ENCODE peak calls at places on chromosomes 1 and 21, in six cellular contexts. A is K562, K is HepG2, P is GM12892, J is H1, I is GM12878. B is an unnamed sample.

GRCh38 chr1:179888071-179888470 is 6.0 kb downstream of the TOR1AIP1 start:
- DNase-seq in A (no peak), K (no peak), P (no peak), J (no peak), I (no peak), B (no peak)

GRCh38 chr1:44113095-44113609 is 5.5 kb upstream of the KLF17 start:
- DNase-seq in A (no peak), K (no peak), P (no peak), J (no peak), I (no peak), B (no peak)

GRCh38 chr1:197463142-197463541 is 195.1 kb downstream of the CRB1 start:
- DNase-seq in A (no peak), K (no peak), P (no peak), J (no peak), I (no peak), B (no peak)

GRCh38 chr1:201542166-201543045 is 3.5 kb downstream of the NAV1 start:
- DNase-seq in A (peak), K (no peak), P (no peak), J (no peak), I (no peak), B (no peak)

GRCh38 chr1:41428736-41429640 is 55.5 kb downstream of the EDN2 start:
- DNase-seq in A (no peak), K (no peak), P (no peak), J (no peak), I (no peak), B (no peak)

GRCh38 chr1:97314685-97315084 is 593.1 kb downstream of the PTBP2 start:
- DNase-seq in A (no peak), K (no peak), P (no peak), J (no peak), I (no peak), B (no peak)

GRCh38 chr1:53117836-53118235 is 24.6 kb downstream of the SLC1A7 start:
- DNase-seq in A (no peak), K (no peak), P (no peak), J (no peak), I (no peak), B (no peak)

GRCh38 chr1:47688161-47688560 is 250.3 kb downstream of the FOXD2 start:
- DNase-seq in A (no peak), K (no peak), P (no peak), J (peak), I (no peak), B (no peak)

GRCh38 chr1:183178490-183178889 is 7.6 kb upstream of the LAMC2 start:
- DNase-seq in A (no peak), K (no peak), P (no peak), J (no peak), I (no peak), B (no peak)

GRCh38 chr21:44414291-44415072 is 40.8 kb upstream of the LRRC3 start:
- DNase-seq in A (no peak), K (no peak), P (no peak), J (no peak), I (no peak), B (no peak)

GRCh38 chr1:218299416-218299815 is 14.3 kb downstream of the RRP15 start:
- DNase-seq in A (peak), K (peak), P (no peak), J (no peak), I (no peak), B (no peak)

GRCh38 chr1:113178106-113178505 is 105.1 kb downstream of the LRIG2 start:
- DNase-seq in A (no peak), K (no peak), P (no peak), J (no peak), I (no peak), B (no peak)

GRCh38 chr1:209879539-209879938 is 51.8 kb downstream of the UTP25 start:
- DNase-seq in A (no peak), K (peak), P (no peak), J (no peak), I (no peak), B (no peak)

GRCh38 chr1:10616696-10617095 is 141.9 kb downstream of the PEX14 start:
- DNase-seq in A (no peak), K (no peak), P (no peak), J (no peak), I (no peak), B (no peak)

GRCh38 chr1:83882906-83883305 is 116.0 kb downstream of the TTLL7 start:
- DNase-seq in A (peak), K (no peak), P (no peak), J (no peak), I (no peak), B (no peak)

GRCh38 chr1:184801503-184801902 is 46.8 kb upstream of the EDEM3 start:
- DNase-seq in A (no peak), K (no peak), P (no peak), J (no peak), I (no peak), B (no peak)

GRCh38 chr21:42644223-42645208 is 8.9 kb upstream of the PDE9A start:
- DNase-seq in A (no peak), K (no peak), P (no peak), J (no peak), I (no peak), B (no peak)

GRCh38 chr1:14738235-14738634 is 139.8 kb downstream of the KAZN start:
- DNase-seq in A (no peak), K (no peak), P (no peak), J (no peak), I (no peak), B (no peak)

GRCh38 chr1:8174807-8175206 is 143.1 kb upstream of the SLC45A1 start:
- DNase-seq in A (no peak), K (no peak), P (no peak), J (no peak), I (no peak), B (no peak)

DNA sequence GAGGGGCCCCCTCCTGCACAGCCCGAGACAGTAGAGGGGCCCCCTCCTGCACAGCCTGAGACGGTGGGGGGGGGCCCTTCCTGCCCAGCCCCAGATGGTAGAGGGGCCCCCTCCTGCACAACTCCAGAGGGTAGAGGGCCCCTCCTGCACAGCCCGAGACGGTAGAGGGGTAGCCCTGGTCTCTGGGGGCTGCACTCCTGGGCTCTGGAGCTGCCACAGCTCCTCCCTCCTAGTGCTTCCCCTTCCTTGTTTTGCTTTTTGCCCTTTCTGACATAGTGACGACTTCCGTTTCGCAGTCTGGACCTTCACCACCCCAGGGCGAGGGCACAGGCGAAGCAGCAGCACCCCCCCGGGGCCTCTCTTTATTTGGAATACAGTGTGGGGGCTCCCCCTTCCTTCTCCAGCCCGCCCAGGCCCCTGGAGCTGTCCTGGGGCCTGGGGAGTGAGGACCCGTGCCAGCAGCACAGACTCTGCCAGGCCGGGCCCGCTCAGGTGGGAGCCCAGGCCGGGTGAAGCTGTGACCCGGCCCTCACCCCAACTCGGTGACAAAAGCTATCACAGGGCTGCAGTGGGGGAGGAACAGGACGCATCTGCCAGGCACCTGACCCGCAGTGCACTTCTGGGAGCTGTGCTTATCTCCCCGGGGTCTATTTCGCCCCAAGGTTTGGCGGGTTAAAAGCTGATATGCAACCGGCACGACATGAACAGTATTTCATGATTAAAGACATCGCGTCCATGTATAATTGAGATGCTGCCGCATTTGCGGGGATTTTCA is 1.1 kb upstream of the PRXL2B start:
- DNase-seq in A (peak), K (peak), P (peak), J (peak), I (no peak), B (peak)
- TF ChIP-seq POLR2A in A (peak), K (no peak), P (peak), J (no peak), I (peak), B (peak)

GRCh38 chr1:198935371-198935921 is 296.6 kb downstream of the PTPRC start:
- DNase-seq in A (no peak), K (peak), P (no peak), J (no peak), I (peak), B (no peak)

GRCh38 chr1:198939946-198940345 is 301.1 kb downstream of the PTPRC start:
- DNase-seq in A (no peak), K (no peak), P (no peak), J (no peak), I (no peak), B (no peak)

GRCh38 chr1:198936371-198937083 is 297.7 kb downstream of the PTPRC start:
- DNase-seq in A (no peak), K (no peak), P (no peak), J (no peak), I (no peak), B (no peak)

GRCh38 chr1:198939286-198939685 is 300.4 kb downstream of the PTPRC start:
- DNase-seq in A (no peak), K (no peak), P (no peak), J (no peak), I (no peak), B (no peak)

GRCh38 chr1:198937231-198938031 is 298.6 kb downstream of the PTPRC start:
- DNase-seq in A (no peak), K (peak), P (peak), J (no peak), I (peak), B (peak)
- TF ChIP-seq POLR2AphosphoS5 in A (no peak), K (no peak), P (peak), J (no peak), I (peak), B (peak)

DNA sequence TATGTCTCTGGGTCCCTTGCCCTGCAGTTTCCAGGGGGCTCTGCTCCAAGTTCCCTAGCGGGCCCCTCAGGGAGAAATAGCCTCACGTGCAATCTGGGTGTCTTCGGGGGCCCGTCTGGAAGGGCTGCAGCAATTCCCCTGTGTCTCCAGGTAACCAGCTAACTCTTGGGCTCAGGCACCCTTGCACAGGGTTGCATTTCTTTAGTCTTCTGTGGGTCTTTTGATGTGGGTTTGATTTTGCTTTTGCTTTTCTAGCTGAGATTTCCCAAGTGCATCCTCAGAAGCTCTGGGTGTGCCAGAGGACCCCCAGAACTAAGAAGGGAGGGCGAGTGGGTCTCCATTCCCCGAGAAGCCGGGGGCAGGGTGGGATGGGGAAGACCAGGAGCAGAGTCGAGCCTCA is 75.7 kb downstream of the SPSB1 start:
- DNase-seq in A (no peak), K (no peak), P (no peak), J (no peak), I (no peak), B (no peak)
- TF ChIP-seq TAF1 in A (no peak), K (no peak), P (no peak), J (no peak), I (no peak), B (no peak)

GRCh38 chr1:151612506-151613274 is 840 bp downstream of the SNX27 start:
- DNase-seq in A (no peak), K (no peak), P (peak), J (no peak), I (no peak), B (peak)

GRCh38 chr1:151610142-151610541 is 1.7 kb upstream of the SNX27 start:
- DNase-seq in A (no peak), K (no peak), P (no peak), J (no peak), I (no peak), B (no peak)

GRCh38 chr1:151611288-151611790 is 511 bp upstream of the SNX27 start:
- DNase-seq in A (no peak), K (peak), P (no peak), J (no peak), I (no peak), B (no peak)

GRCh38 chr1:151613275-151613867 is 1.5 kb downstream of the SNX27 start:
- DNase-seq in A (no peak), K (no peak), P (no peak), J (peak), I (no peak), B (no peak)

DNA sequence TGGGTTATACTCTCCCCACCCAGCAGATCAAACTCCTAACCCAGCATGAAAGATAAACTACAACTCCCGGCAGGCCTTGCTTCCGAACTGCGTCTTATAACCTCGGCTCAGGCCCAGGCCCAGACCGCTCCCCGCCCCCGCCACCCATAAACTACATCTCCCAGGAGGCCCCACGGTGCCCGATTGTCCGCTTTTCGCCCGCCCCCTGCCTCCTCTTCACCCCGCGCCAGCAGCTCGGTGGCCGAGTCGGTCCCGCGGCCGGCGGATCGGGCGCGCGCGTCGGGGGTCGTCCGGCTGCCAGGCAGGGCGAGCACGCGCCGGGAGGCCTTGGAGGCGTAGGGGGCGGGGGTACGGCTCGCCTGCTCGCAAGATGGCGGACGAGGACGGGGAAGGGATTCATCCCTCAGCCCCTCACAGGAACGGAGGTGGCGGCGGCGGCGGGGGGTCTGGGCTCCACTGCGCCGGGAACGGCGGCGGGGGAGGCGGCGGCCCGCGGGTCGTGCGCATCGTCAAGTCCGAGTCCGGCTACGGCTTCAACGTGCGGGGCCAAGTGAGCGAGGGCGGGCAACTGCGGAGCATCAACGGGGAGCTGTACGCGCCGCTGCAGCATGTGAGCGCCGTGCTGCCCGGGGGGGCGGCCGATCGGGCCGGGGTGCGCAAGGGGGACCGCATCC is at the start of gene SNX27:
- DNase-seq in A (peak), K (peak), P (peak), J (peak), I (peak), B (peak)
- TF ChIP-seq POLR2A in A (peak), K (peak), P (peak), J (no peak), I (peak), B (no peak)

GRCh38 chr1:46150085-46150484 is 17.7 kb upstream of the PIK3R3 start:
- DNase-seq in A (no peak), K (no peak), P (no peak), J (no peak), I (no peak), B (no peak)
- TF ChIP-seq POLR2AphosphoS5 in A (no peak), K (no peak), P (no peak), J (no peak), I (no peak), B (no peak)

GRCh38 chr1:35476099-35476674 is 81.0 kb downstream of the KIAA0319L start:
- DNase-seq in A (no peak), K (no peak), P (no peak), J (no peak), I (no peak), B (no peak)
- TF ChIP-seq TAF1 in A (no peak), K (no peak), P (no peak), J (no peak), I (no peak), B (no peak)

GRCh38 chr1:23529146-23530088 is 1.6 kb downstream of the E2F2 start:
- DNase-seq in A (peak), K (no peak), P (no peak), J (no peak), I (no peak), B (no peak)
- TF ChIP-seq POLR2A in A (no peak), K (no peak), P (no peak), J (no peak), I (no peak), B (no peak)

DNA sequence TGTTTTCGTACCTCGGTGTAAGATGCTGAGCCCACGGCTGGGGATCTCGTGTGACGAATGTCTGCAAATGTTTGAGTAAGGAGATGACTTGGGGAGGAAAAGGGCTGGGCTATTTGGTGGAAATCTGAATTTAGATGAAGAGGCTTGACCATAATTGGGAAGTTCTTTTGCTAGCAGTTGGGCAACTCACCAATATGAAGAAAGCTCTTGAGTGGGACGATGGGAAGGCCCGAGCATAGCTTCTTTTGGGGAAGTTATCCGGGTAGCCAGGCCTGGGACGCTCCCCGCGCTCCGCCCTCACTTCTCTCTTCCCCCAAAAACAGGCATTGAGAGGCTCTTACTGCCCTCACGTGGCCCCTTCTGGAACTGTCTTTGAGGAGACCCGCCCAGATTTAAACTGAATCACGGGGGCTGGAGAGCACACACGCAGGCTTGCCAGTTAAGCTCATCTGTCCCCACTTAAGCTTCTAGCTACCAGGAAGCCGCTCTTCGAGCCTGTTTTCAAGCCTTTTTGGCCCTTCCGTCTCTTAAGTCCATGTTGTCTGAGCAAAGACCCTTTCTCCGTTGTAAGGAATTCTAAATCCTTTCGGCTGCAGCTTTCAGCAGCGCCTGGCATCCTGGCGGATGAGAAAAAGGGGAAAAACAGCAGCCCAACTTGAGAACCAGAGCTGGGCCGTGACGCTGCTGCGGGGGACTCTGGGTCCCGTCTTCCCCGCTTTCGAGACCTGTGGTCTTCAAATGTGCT is 93.1 kb downstream of the NID1 start:
- DNase-seq in A (peak), K (peak), P (peak), J (peak), I (peak), B (peak)
- TF ChIP-seq POLR2AphosphoS5 in A (no peak), K (peak), P (peak), J (peak), I (peak), B (peak)

GRCh38 chr1:208187499-208188041 is 56.6 kb downstream of the PLXNA2 start:
- DNase-seq in A (no peak), K (no peak), P (peak), J (no peak), I (peak), B (peak)

GRCh38 chr1:208189716-208190115 is 54.5 kb downstream of the PLXNA2 start:
- DNase-seq in A (no peak), K (no peak), P (no peak), J (no peak), I (no peak), B (no peak)

GRCh38 chr1:208188607-208189006 is 55.6 kb downstream of the PLXNA2 start:
- DNase-seq in A (no peak), K (no peak), P (no peak), J (no peak), I (no peak), B (no peak)

GRCh38 chr1:208190784-208191183 is 53.4 kb downstream of the PLXNA2 start:
- DNase-seq in A (no peak), K (no peak), P (no peak), J (no peak), I (no peak), B (no peak)

GRCh38 chr1:208189183-208189582 is 55.0 kb downstream of the PLXNA2 start:
- DNase-seq in A (peak), K (no peak), P (peak), J (no peak), I (peak), B (peak)
- TF ChIP-seq TAF1 in A (no peak), K (no peak), P (no peak), J (no peak), I (no peak), B (no peak)